ENCODE peak calls at places on chromosomes 11 and 22, in six cellular contexts. K is MM.1S, Y is endothelial cell, A is thoracic aorta, D is IMR-90, G is colonic mucosa. S is an unnamed sample.

GRCh38 chr11:10540915-10541591 is at the start of gene RNF141:
- DNase-seq in Y (peak), D (peak), G (peak), A (peak), K (peak), S (peak)

GRCh38 chr11:64239662-64240466 is 1.0 kb upstream of the FKBP2 start:
- DNase-seq in Y (no peak), D (no peak), A (no peak), K (no peak), G (no peak), S (peak)

GRCh38 chr22:22037740-22038139 is 55.2 kb upstream of the TOP3B start:
- DNase-seq in D (peak), K (no peak), A (no peak), G (no peak), Y (no peak), S (no peak)

GRCh38 chr22:25845985-25846745 is 104.2 kb downstream of the MYO18B start:
- DNase-seq in K (no peak), G (no peak), A (no peak), Y (no peak), D (no peak), S (peak)

GRCh38 chr22:38452373-38453064 is 2.5 kb downstream of the KCNJ4 start:
- DNase-seq in G (no peak), A (no peak), D (peak), K (no peak), Y (no peak), S (no peak)

GRCh38 chr11:2537896-2538855 is 93.4 kb downstream of the KCNQ1 start:
- DNase-seq in K (no peak), G (no peak), A (no peak), D (no peak), Y (no peak), S (no peak)

GRCh38 chr11:96969251-96969650 is 579.4 kb downstream of the JRKL start:
- DNase-seq in A (no peak), Y (no peak), D (no peak), G (no peak), K (no peak), S (no peak)

GRCh38 chr11:32615422-32615821 is 31.8 kb downstream of the EIF3M start:
- DNase-seq in A (no peak), Y (no peak), K (peak), G (no peak), D (no peak), S (peak)

GRCh38 chr11:33560729-33561128 is 139.9 kb downstream of the C11orf91 start:
- DNase-seq in A (no peak), D (no peak), Y (no peak), K (no peak), G (no peak), S (no peak)

GRCh38 chr11:67504023-67504949 is 877 bp downstream of the PITPNM1 start:
- DNase-seq in Y (peak), K (no peak), G (no peak), A (no peak), D (no peak), S (peak)

GRCh38 chr22:29820941-29821789 is 16.9 kb downstream of the ASCC2 start:
- DNase-seq in G (peak), A (peak), D (peak), K (no peak), Y (no peak), S (peak)

GRCh38 chr11:60872952-60873524 is 5.7 kb downstream of the ZP1 start:
- DNase-seq in K (no peak), Y (no peak), A (no peak), G (no peak), D (peak), S (no peak)

GRCh38 chr11:80197155-80197554 is 756.3 kb upstream of the TENM4 start:
- DNase-seq in K (no peak), D (no peak), A (no peak), G (no peak), Y (no peak), S (no peak)

GRCh38 chr11:27356624-27357222 is 6.3 kb downstream of the CCDC34 start:
- DNase-seq in Y (no peak), A (no peak), K (peak), G (no peak), D (no peak), S (no peak)

GRCh38 chr11:78961938-78962701 is 387.5 kb upstream of the NARS2 start:
- DNase-seq in D (peak), Y (peak), K (no peak), G (no peak), A (peak), S (no peak)

GRCh38 chr22:27495325-27495724 is 306.2 kb downstream of the MN1 start:
- DNase-seq in Y (no peak), K (no peak), D (no peak), G (no peak), A (no peak), S (no peak)

GRCh38 chr11:128361451-128362020 is 225.8 kb downstream of the ETS1 start:
- DNase-seq in K (peak), A (no peak), D (peak), G (no peak), Y (no peak), S (no peak)

GRCh38 chr11:114307524-114308203 is 11.5 kb downstream of the NNMT start:
- DNase-seq in G (peak), A (no peak), K (no peak), D (peak), Y (no peak), S (no peak)

GRCh38 chr22:32477608-32478007 is 3.0 kb downstream of the FBXO7 start:
- DNase-seq in Y (no peak), A (no peak), G (no peak), D (no peak), K (no peak), S (no peak)

GRCh38 chr11:79007811-79008294 is 433.0 kb downstream of the TENM4 start:
- DNase-seq in K (no peak), A (no peak), G (no peak), D (no peak), Y (no peak), S (no peak)

GRCh38 chr22:41403532-41404318 is 22.0 kb downstream of the TEF start:
- DNase-seq in A (peak), K (peak), G (peak), D (peak), Y (peak), S (peak)

GRCh38 chr22:41398921-41399320 is 17.2 kb downstream of the TEF start:
- DNase-seq in K (no peak), D (no peak), G (no peak), Y (no peak), A (no peak), S (no peak)

GRCh38 chr22:41397143-41397811 is 15.5 kb downstream of the TEF start:
- DNase-seq in D (no peak), A (no peak), G (peak), Y (no peak), K (no peak), S (no peak)

GRCh38 chr22:41405588-41405987 is 23.8 kb downstream of the TEF start:
- DNase-seq in Y (no peak), G (no peak), K (no peak), D (no peak), A (no peak), S (peak)

GRCh38 chr22:41401781-41402648 is 20.3 kb downstream of the TEF start:
- DNase-seq in D (peak), A (no peak), K (no peak), Y (no peak), G (peak), S (no peak)
- TF ChIP-seq CTCF in D (no peak), A (no peak), K (no peak), Y (no peak), G (no peak), S (no peak)

GRCh38 chr11:74397531-74398243 is 546 bp downstream of the PGM2L1 start:
- DNase-seq in K (peak), D (peak), Y (peak), A (no peak), G (peak), S (peak)
- TF ChIP-seq CTCF in K (peak), D (peak), Y (no peak), A (no peak), G (no peak), S (no peak)

GRCh38 chr11:130068986-130069683 is 559 bp upstream of the APLP2 start:
- DNase-seq in Y (peak), D (peak), G (no peak), A (peak), K (peak), S (no peak)
- TF ChIP-seq CTCF in Y (no peak), D (peak), G (no peak), A (no peak), K (no peak), S (no peak)

DNA sequence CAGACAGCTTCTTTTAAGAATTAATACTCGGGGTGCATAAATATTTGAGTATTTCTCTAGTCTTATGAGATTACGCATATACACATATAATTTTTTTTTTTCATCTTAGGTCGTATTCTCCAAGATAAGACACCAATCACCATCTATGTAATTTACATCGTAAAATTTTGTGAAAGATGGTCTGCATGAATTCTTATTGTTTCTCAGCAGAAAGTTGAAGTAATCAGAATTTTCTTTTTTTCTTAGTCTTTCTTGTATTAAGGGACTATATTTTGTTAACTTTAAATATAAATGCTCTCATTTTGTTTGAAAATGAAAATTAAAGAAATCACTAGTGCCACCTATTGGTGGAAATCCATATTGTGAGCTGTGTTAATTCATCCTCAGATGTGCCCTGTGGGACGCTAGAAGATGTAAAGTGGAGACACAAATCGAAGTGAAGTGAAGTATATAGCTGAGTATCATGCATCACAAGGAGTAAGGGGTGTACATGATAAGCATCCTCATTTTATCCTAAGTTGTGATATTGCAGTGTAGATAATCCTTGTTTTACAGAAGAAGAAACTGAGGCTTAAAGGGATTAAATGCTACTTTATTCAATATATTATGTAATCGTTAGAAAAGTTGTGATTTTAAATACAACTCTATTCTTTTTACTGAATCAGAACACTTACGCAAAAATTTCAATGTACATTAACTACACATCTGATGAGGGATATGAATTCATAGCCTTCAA is 2084.3 kb downstream of the LRRC4C start:
- DNase-seq in G (no peak), D (peak), A (no peak), K (peak), Y (peak), S (no peak)
- TF ChIP-seq CTCF in G (peak), D (peak), A (peak), K (peak), Y (peak), S (peak)

DNA sequence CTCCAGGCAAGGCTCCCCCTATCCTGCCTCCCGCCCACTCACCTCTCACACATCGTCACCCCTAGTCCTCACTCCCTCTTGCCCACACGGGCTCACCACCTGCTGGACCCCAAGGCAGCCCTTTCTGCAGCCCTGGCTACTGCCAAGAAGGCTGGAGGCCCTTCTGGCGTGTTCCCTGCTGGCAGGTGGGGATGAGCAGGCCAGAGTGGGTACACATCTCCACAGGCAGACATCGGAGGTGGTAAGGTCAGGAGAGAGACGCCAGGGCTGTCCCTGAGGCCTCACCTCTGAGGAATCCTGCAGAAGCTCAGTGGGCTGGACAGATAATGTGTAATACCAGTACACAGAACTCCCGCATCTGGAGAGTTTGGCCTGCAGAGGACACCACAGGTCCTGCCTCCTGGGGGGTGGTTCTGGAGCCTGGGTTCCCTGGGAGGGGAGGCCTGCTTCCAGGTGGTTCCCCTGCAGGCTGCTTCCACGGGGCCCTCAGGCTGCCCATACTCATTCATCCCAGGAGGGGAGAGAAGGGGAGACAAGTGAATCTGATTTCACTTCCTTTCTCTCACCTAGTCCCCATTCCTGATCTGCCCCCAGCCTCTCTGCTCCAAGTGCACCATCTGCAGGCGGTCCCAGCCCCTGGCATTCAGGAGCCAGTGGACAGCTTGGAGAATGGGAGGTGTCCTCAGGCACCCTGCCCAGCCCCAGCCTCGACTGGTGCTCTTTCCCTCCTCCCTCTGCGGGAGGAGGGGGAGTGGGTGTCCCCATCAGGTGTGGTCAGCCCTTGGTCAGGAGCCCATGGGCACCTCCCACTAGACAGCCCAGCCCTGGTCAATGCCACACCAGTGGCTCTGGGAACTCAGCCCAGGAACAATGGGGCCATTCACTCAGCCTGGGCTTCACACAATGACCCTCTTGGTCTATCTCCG is 6.1 kb upstream of the CHST1 start:
- DNase-seq in D (no peak), Y (no peak), K (no peak), A (no peak), G (no peak), S (no peak)
- TF ChIP-seq CTCF in D (no peak), Y (peak), K (no peak), A (no peak), G (no peak), S (no peak)

GRCh38 chr11:132184079-132184478 is 813.7 kb downstream of the NTM start:
- DNase-seq in Y (no peak), K (no peak), A (no peak), G (no peak), D (no peak), S (no peak)
- TF ChIP-seq CTCF in Y (no peak), K (no peak), A (no peak), G (no peak), D (no peak), S (no peak)

GRCh38 chr22:30866811-30867271 is 101.7 kb downstream of the MORC2 start:
- DNase-seq in G (no peak), A (no peak), K (no peak), Y (no peak), D (no peak), S (peak)
- TF ChIP-seq CTCF in G (no peak), A (no peak), K (peak), Y (no peak), D (peak), S (no peak)

GRCh38 chr22:50469377-50470305 is 5.2 kb downstream of the SBF1 start:
- DNase-seq in Y (no peak), A (no peak), G (peak), D (peak), K (peak), S (peak)
- TF ChIP-seq CTCF in Y (no peak), A (no peak), G (no peak), D (no peak), K (no peak), S (no peak)